ENCODE peak calls at places on chromosomes 13 and 19, in five cellular contexts. O is gastrocnemius medialis, H is A673, E is PC-3, P is IMR-90. J is an unnamed sample.
A peak's percentile ranks its signal among the peaks of the same experiment; 100 is the strongest.

GRCh38 chr13:88704600-88705275 is 1033.6 kb downstream of the SLITRK5 start:
- DNase-seq in O (no peak), H (no peak), E (no peak), P (no peak), J (no peak)

GRCh38 chr19:17871878-17872250 is at the start of gene SLC5A5:
- DNase-seq in O (no peak), H (no peak), E (peak; percentile 16), P (no peak), J (no peak)

GRCh38 chr19:11014403-11014911 is 53.6 kb downstream of the SMARCA4 start:
- DNase-seq in O (no peak), H (no peak), E (no peak), P (no peak), J (no peak)

GRCh38 chr13:107266657-107267056 is 698.7 kb upstream of the ARGLU1 start:
- DNase-seq in O (no peak), H (no peak), E (no peak), P (no peak), J (no peak)

GRCh38 chr19:8512115-8512967 is 1.6 kb downstream of the ZNF414 start:
- DNase-seq in O (no peak), H (peak; percentile 49), E (peak; percentile 61), P (no peak), J (no peak)

GRCh38 chr19:54928299-54928698 is 19.0 kb downstream of the NLRP7 start:
- DNase-seq in O (no peak), H (peak; percentile 22), E (no peak), P (no peak), J (no peak)

GRCh38 chr19:58569191-58569942 is 3.8 kb downstream of the MZF1 start:
- DNase-seq in O (no peak), H (no peak), E (no peak), P (no peak), J (no peak)

GRCh38 chr13:32790731-32791130 is 204.5 kb downstream of the PDS5B start:
- DNase-seq in O (no peak), H (peak; percentile 28), E (peak; percentile 7), P (no peak), J (no peak)

GRCh38 chr13:25874907-25875306 is 176.9 kb downstream of the SHISA2 start:
- DNase-seq in O (no peak), H (peak; percentile 74), E (no peak), P (no peak), J (no peak)

GRCh38 chr13:47829684-47830083 is 171.4 kb downstream of the SUCLA2 start:
- DNase-seq in O (no peak), H (no peak), E (no peak), P (peak; percentile 21), J (peak; percentile 13)

GRCh38 chr19:30344446-30345425 is 27.4 kb upstream of the ZNF536 start:
- DNase-seq in O (no peak), H (peak; percentile 15), E (peak; percentile 1), P (no peak), J (no peak)

GRCh38 chr19:38139122-38139521 is 84.9 kb downstream of the DPF1 start:
- DNase-seq in O (no peak), H (no peak), E (no peak), P (no peak), J (no peak)

GRCh38 chr19:6568010-6568411 is 22.9 kb downstream of the CD70 start:
- DNase-seq in O (no peak), H (no peak), E (no peak), P (no peak), J (no peak)

GRCh38 chr19:10205636-10206035 is 10.9 kb upstream of the DNMT1 start:
- DNase-seq in O (no peak), H (no peak), E (no peak), P (no peak), J (no peak)

GRCh38 chr13:22561581-22561980 is 619.2 kb upstream of the SGCG start:
- DNase-seq in O (no peak), H (no peak), E (no peak), P (no peak), J (no peak)

GRCh38 chr13:112774829-112775565 is 85.2 kb downstream of the ATP11A start:
- DNase-seq in O (no peak), H (no peak), E (no peak), P (no peak), J (no peak)

GRCh38 chr19:2055871-2056809 is 5.1 kb upstream of the MKNK2 start:
- DNase-seq in O (peak; percentile 53), H (peak; percentile 71), E (peak; percentile 62), P (peak; percentile 64), J (no peak)

GRCh38 chr13:96020155-96020575 is 33.0 kb downstream of the UGGT2 start:
- DNase-seq in O (no peak), H (peak; percentile 65), E (peak; percentile 69), P (peak; percentile 67), J (peak; percentile 65)

GRCh38 chr13:56706485-56706884 is 434.2 kb upstream of the PRR20A start:
- DNase-seq in O (no peak), H (no peak), E (peak; percentile 10), P (no peak), J (no peak)

GRCh38 chr13:59641261-59641660 is 522.5 kb downstream of the DIAPH3 start:
- DNase-seq in O (no peak), H (no peak), E (peak; percentile 5), P (no peak), J (no peak)

GRCh38 chr13:25990801-25991200 is 61.0 kb downstream of the SHISA2 start:
- DNase-seq in O (no peak), H (no peak), E (no peak), P (no peak), J (peak; percentile 42)

GRCh38 chr19:6890938-6891337 is 3.6 kb downstream of the ADGRE1 start:
- DNase-seq in O (no peak), H (no peak), E (no peak), P (no peak), J (no peak)

GRCh38 chr13:98340026-98340425 is 163.0 kb upstream of the RNF113B start:
- DNase-seq in O (no peak), H (no peak), E (no peak), P (no peak), J (no peak)

GRCh38 chr13:109348514-109349340 is 437.7 kb downstream of the IRS2 start:
- DNase-seq in O (no peak), H (peak; percentile 53), E (peak; percentile 59), P (peak; percentile 64), J (no peak)

GRCh38 chr19:19388568-19389555 is 16.6 kb upstream of the GATAD2A start:
- DNase-seq in O (no peak), H (no peak), E (no peak), P (no peak), J (no peak)

GRCh38 chr13:74134777-74135305 is 637 bp upstream of the KLF12 start:
- DNase-seq in O (no peak), H (peak; percentile 59), E (peak; percentile 51), P (no peak), J (peak; percentile 33)

GRCh38 chr19:32692727-32693061 is 1.1 kb downstream of the NUDT19 start:
- DNase-seq in O (no peak), H (no peak), E (no peak), P (no peak), J (no peak)

GRCh38 chr13:106772202-106772601 is 204.3 kb upstream of the ARGLU1 start:
- DNase-seq in O (no peak), H (no peak), E (no peak), P (no peak), J (peak; percentile 4)

GRCh38 chr19:51330366-51330765 is 11.6 kb downstream of the VSIG10L start:
- DNase-seq in O (no peak), H (no peak), E (no peak), P (no peak), J (no peak)

GRCh38 chr19:51329411-51329810 is 12.5 kb downstream of the VSIG10L start:
- DNase-seq in O (no peak), H (no peak), E (no peak), P (no peak), J (no peak)

GRCh38 chr19:51325161-51325979 is 13.9 kb downstream of the IGLON5 start:
- DNase-seq in O (no peak), H (no peak), E (no peak), P (no peak), J (no peak)

GRCh38 chr19:51326216-51327065 is 15.0 kb downstream of the IGLON5 start:
- DNase-seq in O (no peak), H (no peak), E (no peak), P (no peak), J (no peak)

GRCh38 chr19:51327066-51327985 is 14.6 kb downstream of the VSIG10L start:
- DNase-seq in O (no peak), H (peak; percentile 70), E (peak; percentile 58), P (peak; percentile 17), J (peak; percentile 42)
- TF ChIP-seq CTCF in O (no peak), H (peak; percentile 51), E (peak; percentile 45), P (peak; percentile 11), J (peak; percentile 30)

GRCh38 chr19:45154064-45154827 is 6.5 kb downstream of the NKPD1 start:
- DNase-seq in O (no peak), H (no peak), E (peak; percentile 46), P (peak; percentile 86), J (peak; percentile 86)

GRCh38 chr19:45150731-45151725 is 9.8 kb downstream of the NKPD1 start:
- DNase-seq in O (no peak), H (no peak), E (peak; percentile 14), P (no peak), J (no peak)

GRCh38 chr19:45152504-45153338 is 8.1 kb downstream of the NKPD1 start:
- DNase-seq in O (peak; percentile 23), H (peak; percentile 77), E (no peak), P (peak; percentile 40), J (no peak)

GRCh38 chr19:45151821-45152503 is 8.8 kb downstream of the NKPD1 start:
- DNase-seq in O (no peak), H (no peak), E (no peak), P (no peak), J (no peak)

GRCh38 chr19:45153339-45154063 is 7.3 kb downstream of the NKPD1 start:
- DNase-seq in O (no peak), H (peak; percentile 76), E (no peak), P (peak; percentile 48), J (no peak)
- H3K4me3 ChIP-seq in O (peak overlapping the region; percentile 44), H (peak overlapping the region; percentile 27), E (no peak overlapping the region), P (no peak overlapping the region), J (peak overlapping the region; percentile 12)

GRCh38 chr13:40271511-40271910 is 394.9 kb downstream of the FOXO1 start:
- DNase-seq in O (no peak), H (no peak), E (no peak), P (no peak), J (no peak)

GRCh38 chr13:40271931-40272775 is 394.3 kb downstream of the FOXO1 start:
- DNase-seq in O (peak; percentile 64), H (peak; percentile 71), E (peak; percentile 71), P (peak; percentile 22), J (peak; percentile 73)

GRCh38 chr13:40272776-40273139 is 393.7 kb downstream of the FOXO1 start:
- DNase-seq in O (no peak), H (no peak), E (peak; percentile 76), P (peak; percentile 8), J (peak; percentile 53)

GRCh38 chr13:40275155-40275554 is 391.3 kb downstream of the FOXO1 start:
- DNase-seq in O (no peak), H (no peak), E (no peak), P (no peak), J (no peak)

GRCh38 chr13:40273173-40274000 is 393.1 kb downstream of the FOXO1 start:
- DNase-seq in O (no peak), H (no peak), E (no peak), P (no peak), J (no peak)
- H3K27ac ChIP-seq in O (peak overlapping the region; percentile 69), H (no peak overlapping the region), E (peak overlapping the region; percentile 70), P (no peak overlapping the region), J (no peak overlapping the region)

GRCh38 chr19:46579286-46579944 is 21.7 kb upstream of the CALM3 start:
- DNase-seq in O (no peak), H (peak; percentile 21), E (peak; percentile 8), P (no peak), J (no peak)
- TF ChIP-seq CTCF in O (no peak), H (no peak), E (peak; percentile 57), P (peak; percentile 24), J (no peak)

GRCh38 chr19:51065221-51065960 is 499 bp upstream of the KLK13 start:
- DNase-seq in O (no peak), H (no peak), E (no peak), P (no peak), J (no peak)
- H3K4me3 ChIP-seq in O (no peak overlapping the region), H (no peak overlapping the region), E (no peak overlapping the region), P (peak overlapping the region; percentile 14), J (no peak overlapping the region)

J was measured in brain microvascular endothelial cell.